ENCODE peak calls at places on chromosomes 7 and 10, in five cellular contexts. J, L, D, T and S are unnamed samples.

GRCh38 chr10:79202188-79203013 is 133.6 kb downstream of the ZMIZ1 start:
- DNase-seq in J (no peak), L (peak), D (peak), T (no peak), S (peak)

GRCh38 chr10:95181731-95182130 is 12.3 kb upstream of the ACSM6 start:
- DNase-seq in J (no peak), L (no peak), D (no peak), T (no peak), S (no peak)

GRCh38 chr7:18610331-18610948 is 114.9 kb downstream of the HDAC9 start:
- DNase-seq in J (no peak), L (peak), D (no peak), T (peak), S (no peak)

GRCh38 chr7:40836218-40836617 is 701.4 kb downstream of the SUGCT start:
- DNase-seq in J (no peak), L (no peak), D (no peak), T (peak), S (no peak)

GRCh38 chr7:157568785-157569584 is 232.2 kb downstream of the DNAJB6 start:
- DNase-seq in J (peak), L (no peak), D (peak), T (no peak), S (no peak)

GRCh38 chr10:106401161-106401560 is 763.3 kb downstream of the SORCS1 start:
- DNase-seq in J (no peak), L (peak), D (no peak), T (peak), S (no peak)

GRCh38 chr7:90540406-90540805 is 55.7 kb upstream of the CDK14 start:
- DNase-seq in J (no peak), L (peak), D (no peak), T (no peak), S (no peak)

GRCh38 chr7:24722386-24723177 is 34.7 kb downstream of the GSDME start:
- DNase-seq in J (no peak), L (peak), D (no peak), T (no peak), S (no peak)

GRCh38 chr7:37987732-37988131 is 67.3 kb downstream of the EPDR1 start:
- DNase-seq in J (no peak), L (peak), D (no peak), T (peak), S (no peak)

GRCh38 chr7:128773604-128774003 is 2.0 kb downstream of the OPN1SW start:
- DNase-seq in J (no peak), L (no peak), D (no peak), T (no peak), S (no peak)

GRCh38 chr7:65746398-65746669 is 126.5 kb upstream of the VKORC1L1 start:
- DNase-seq in J (no peak), L (peak), D (no peak), T (no peak), S (no peak)

GRCh38 chr7:120805636-120806388 is 52.1 kb downstream of the TSPAN12 start:
- DNase-seq in J (no peak), L (peak), D (no peak), T (peak), S (no peak)

GRCh38 chr7:107594961-107595737 is 15.1 kb downstream of the BCAP29 start:
- DNase-seq in J (no peak), L (peak), D (no peak), T (peak), S (no peak)

GRCh38 chr10:6877351-6878066 is 297.4 kb upstream of the PRKCQ start:
- DNase-seq in J (no peak), L (no peak), D (no peak), T (no peak), S (no peak)

GRCh38 chr7:131244259-131244852 is 83.3 kb upstream of the MKLN1 start:
- DNase-seq in J (no peak), L (peak), D (no peak), T (peak), S (peak)

GRCh38 chr10:43377393-43377883 is 6.0 kb downstream of the FXYD4 start:
- DNase-seq in J (no peak), L (no peak), D (peak), T (no peak), S (no peak)

GRCh38 chr10:122373713-122374112 is 795 bp upstream of the PLEKHA1 start:
- DNase-seq in J (no peak), L (peak), D (no peak), T (peak), S (no peak)

GRCh38 chr7:134701272-134701671 is 54.6 kb downstream of the BPGM start:
- DNase-seq in J (no peak), L (peak), D (no peak), T (no peak), S (no peak)
- TF ChIP-seq CTCF in J (peak), L (peak), D (peak), T (no peak), S (no peak)

GRCh38 chr7:13189712-13190111 is 502.3 kb downstream of the ARL4A start:
- DNase-seq in J (no peak), L (no peak), D (no peak), T (no peak), S (no peak)

GRCh38 chr7:13185139-13185538 is 497.7 kb downstream of the ARL4A start:
- DNase-seq in J (no peak), L (no peak), D (no peak), T (no peak), S (no peak)

GRCh38 chr7:13188236-13188635 is 500.8 kb downstream of the ARL4A start:
- DNase-seq in J (no peak), L (no peak), D (no peak), T (no peak), S (no peak)
- TF ChIP-seq CTCF in J (no peak), L (no peak), D (no peak), T (no peak), S (no peak)

GRCh38 chr7:73437091-73437490 is 3.5 kb downstream of the FZD9 start:
- DNase-seq in J (no peak), L (no peak), D (no peak), T (no peak), S (no peak)
- TF ChIP-seq CTCF in J (no peak), L (no peak), D (no peak), T (no peak), S (no peak)

GRCh38 chr7:29116361-29116760 is 30.0 kb downstream of the CPVL start:
- DNase-seq in J (no peak), L (no peak), D (no peak), T (no peak), S (no peak)

GRCh38 chr7:29112721-29113120 is 33.6 kb downstream of the CPVL start:
- DNase-seq in J (no peak), L (no peak), D (no peak), T (no peak), S (no peak)

GRCh38 chr7:29115753-29116152 is 30.6 kb downstream of the CPVL start:
- DNase-seq in J (no peak), L (no peak), D (no peak), T (no peak), S (no peak)

GRCh38 chr7:29115130-29115529 is 31.2 kb downstream of the CPVL start:
- DNase-seq in J (no peak), L (peak), D (no peak), T (no peak), S (no peak)

DNA sequence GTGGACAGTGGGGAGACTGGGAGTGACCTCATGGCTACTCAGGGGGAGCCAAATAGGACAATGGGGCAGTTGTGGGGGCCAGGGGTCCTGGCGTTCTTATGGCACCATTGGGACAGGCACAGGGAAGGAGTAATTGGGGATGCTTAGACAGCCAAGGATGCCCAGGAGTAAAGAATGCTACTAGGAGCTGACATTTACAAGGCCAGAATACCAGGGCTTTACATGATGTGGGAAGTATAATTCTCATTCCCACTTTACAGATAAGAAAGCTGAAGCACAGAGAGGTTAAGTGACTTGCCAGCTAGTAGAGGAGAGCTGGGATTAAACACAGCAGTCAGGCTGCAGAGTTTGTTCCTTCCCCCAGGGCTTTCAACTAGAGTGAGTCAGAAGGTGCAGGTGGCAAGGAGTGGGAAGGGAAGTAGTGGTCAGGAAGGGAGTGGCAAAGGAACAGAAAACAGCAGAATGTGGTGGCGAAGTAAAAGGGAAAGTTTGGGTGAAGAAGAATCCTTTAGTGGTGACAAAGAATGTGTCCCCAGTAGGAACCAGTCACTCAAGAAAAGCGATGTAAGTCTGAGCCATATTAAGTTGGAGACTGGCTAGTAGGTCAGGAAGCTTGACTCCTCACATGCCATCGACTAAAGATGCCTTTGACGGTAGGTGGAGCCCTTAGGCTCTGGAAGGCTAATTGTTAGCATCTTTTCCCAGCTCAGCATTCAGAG is 32.8 kb downstream of the CPVL start:
- DNase-seq in J (no peak), L (peak), D (no peak), T (peak), S (no peak)
- TF ChIP-seq CTCF in J (peak), L (peak), D (peak), T (no peak), S (no peak)

GRCh38 chr10:101446071-101446470 is 92.1 kb downstream of the BTRC start:
- DNase-seq in J (no peak), L (no peak), D (no peak), T (no peak), S (no peak)

GRCh38 chr10:101444499-101444898 is 90.5 kb downstream of the BTRC start:
- DNase-seq in J (no peak), L (no peak), D (no peak), T (no peak), S (no peak)

GRCh38 chr10:101441539-101442455 is 87.8 kb downstream of the BTRC start:
- DNase-seq in J (no peak), L (peak), D (no peak), T (peak), S (no peak)

GRCh38 chr10:101442456-101442800 is 88.5 kb downstream of the BTRC start:
- DNase-seq in J (no peak), L (no peak), D (no peak), T (no peak), S (no peak)

DNA sequence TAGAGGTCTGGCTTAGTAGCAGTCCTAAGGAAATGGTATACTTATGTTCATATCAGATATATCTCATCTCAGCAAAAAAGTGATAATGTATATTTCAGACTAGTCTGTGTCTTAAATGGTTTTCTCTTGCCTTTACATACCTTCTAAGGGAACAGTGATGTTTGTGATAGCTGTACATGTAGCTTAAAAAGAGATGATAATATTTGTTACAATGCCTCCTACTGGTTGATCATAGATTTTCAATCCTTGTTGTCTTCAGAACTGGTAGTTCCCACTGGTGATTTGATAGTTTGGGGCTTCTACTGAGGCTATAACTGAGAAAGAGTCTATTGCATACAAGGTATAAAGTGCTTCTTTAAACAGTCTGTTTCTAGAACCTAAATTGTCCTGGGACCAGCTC is 90.1 kb downstream of the BTRC start:
- DNase-seq in J (no peak), L (peak), D (no peak), T (no peak), S (no peak)
- TF ChIP-seq CTCF in J (peak), L (peak), D (peak), T (no peak), S (peak)

DNA sequence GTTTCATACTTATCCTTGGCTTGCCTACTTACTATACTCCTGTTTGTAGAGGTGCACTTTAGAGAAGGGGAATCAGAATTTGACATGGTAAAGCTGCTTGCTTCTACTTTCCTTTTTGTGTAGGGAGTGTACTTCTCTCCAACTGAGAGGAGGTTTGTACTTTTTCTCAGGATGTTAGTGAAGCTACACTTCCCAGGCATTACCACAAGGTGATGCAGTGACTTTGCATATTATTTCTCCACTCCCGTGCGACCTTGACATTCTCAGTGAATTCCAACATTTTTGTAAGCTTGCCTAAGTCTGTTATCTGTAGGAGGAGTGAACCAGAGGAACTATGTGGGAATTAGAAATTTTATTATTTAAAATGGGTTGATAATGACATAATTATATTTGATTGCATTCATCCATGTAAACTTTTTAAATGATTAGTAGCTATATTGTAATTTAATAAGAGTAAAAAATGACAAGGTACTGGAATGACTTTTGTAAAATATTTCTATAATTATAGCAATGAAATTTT is 5.2 kb downstream of the TAX1BP1 start:
- DNase-seq in J (no peak), L (peak), D (no peak), T (peak), S (no peak)
- TF ChIP-seq CTCF in J (peak), L (peak), D (peak), T (peak), S (peak)